ENCODE peak calls at places on chromosomes 7 and 10, in seven cellular contexts. W, I, M, X, P, C and D are unnamed samples.

GRCh38 chr7:43516581-43517342 is 66.1 kb upstream of the STK17A start:
- DNase-seq in M (peak), I (no peak), W (peak), C (no peak), X (no peak), P (no peak), D (peak)

GRCh38 chr10:91590904-91591791 is 41.7 kb downstream of the PPP1R3C start:
- DNase-seq in I (peak), X (no peak), C (peak), W (peak), M (no peak), P (peak), D (no peak)

GRCh38 chr7:136018104-136018503 is 40.9 kb upstream of the MTPN start:
- DNase-seq in P (peak), C (no peak), W (no peak), X (no peak), M (no peak), I (no peak), D (no peak)

GRCh38 chr7:124033807-124034753 is 1.2 kb upstream of the TMEM229A start:
- DNase-seq in W (no peak), I (no peak), P (no peak), M (no peak), X (no peak), C (no peak), D (no peak)

GRCh38 chr10:27349987-27350386 is 109.4 kb upstream of the ACBD5 start:
- DNase-seq in P (no peak), X (no peak), C (no peak), I (no peak), W (no peak), M (no peak), D (no peak)

GRCh38 chr7:51152801-51153200 is 163.8 kb downstream of the COBL start:
- DNase-seq in I (no peak), P (no peak), C (no peak), W (no peak), X (no peak), M (no peak), D (no peak)

GRCh38 chr7:77416621-77417371 is 647 bp upstream of the GSAP start:
- DNase-seq in X (no peak), W (no peak), I (no peak), C (no peak), M (no peak), P (no peak), D (no peak)

GRCh38 chr10:74282151-74282852 is 131.3 kb downstream of the ADK start:
- DNase-seq in X (no peak), C (peak), W (peak), I (peak), M (no peak), P (peak), D (no peak)

GRCh38 chr7:44307301-44307900 is 18.0 kb downstream of the CAMK2B start:
- DNase-seq in I (no peak), M (peak), C (peak), W (peak), P (peak), X (no peak), D (peak)

GRCh38 chr7:83588602-83589240 is 60.2 kb downstream of the SEMA3E start:
- DNase-seq in I (no peak), C (no peak), X (no peak), P (no peak), M (no peak), W (no peak), D (no peak)

GRCh38 chr7:13604178-13604577 is 385.3 kb downstream of the ETV1 start:
- DNase-seq in W (no peak), I (no peak), X (no peak), C (no peak), M (no peak), P (no peak), D (no peak)

GRCh38 chr10:91406322-91406721 is 3.8 kb upstream of the HECTD2 start:
- DNase-seq in I (no peak), P (no peak), W (no peak), C (no peak), M (no peak), X (no peak), D (no peak)

GRCh38 chr10:71719042-71719441 is 536 bp downstream of the C10orf105 start:
- DNase-seq in P (peak), C (no peak), W (no peak), X (no peak), M (no peak), I (no peak), D (no peak)

GRCh38 chr7:29971566-29972314 is 17.9 kb downstream of the SCRN1 start:
- DNase-seq in I (no peak), X (no peak), W (no peak), C (no peak), P (no peak), M (no peak), D (no peak)

GRCh38 chr10:85105614-85106013 is 777.2 kb downstream of the CCSER2 start:
- DNase-seq in X (no peak), I (no peak), C (no peak), W (no peak), P (no peak), M (no peak), D (no peak)

GRCh38 chr7:151299940-151300665 is 41.5 kb upstream of the NUB1 start:
- DNase-seq in X (no peak), C (no peak), M (no peak), I (no peak), P (no peak), W (no peak), D (no peak)

GRCh38 chr10:84845628-84846261 is 517.4 kb downstream of the CCSER2 start:
- DNase-seq in C (no peak), X (no peak), M (peak), I (no peak), P (no peak), W (no peak), D (peak)

GRCh38 chr10:4947635-4948596 is 15.3 kb upstream of the AKR1C1 start:
- DNase-seq in M (no peak), I (peak), X (no peak), W (peak), C (peak), P (peak), D (no peak)

GRCh38 chr7:158289231-158289630 is 298.4 kb downstream of the PTPRN2 start:
- DNase-seq in C (no peak), W (no peak), X (no peak), P (no peak), M (no peak), I (no peak), D (no peak)

GRCh38 chr7:92788559-92789183 is 47.7 kb downstream of the CDK6 start:
- DNase-seq in I (no peak), W (no peak), M (no peak), P (no peak), C (no peak), X (no peak), D (no peak)

GRCh38 chr10:96369890-96370574 is 11.2 kb upstream of the OPALIN start:
- DNase-seq in X (no peak), P (no peak), I (no peak), M (no peak), C (no peak), W (no peak), D (no peak)

GRCh38 chr7:19404912-19405329 is 259.7 kb upstream of the FERD3L start:
- DNase-seq in P (peak), X (no peak), W (peak), I (peak), M (peak), C (peak), D (no peak)

GRCh38 chr7:71244023-71244422 is 112.1 kb downstream of the GALNT17 start:
- DNase-seq in I (no peak), P (no peak), C (no peak), M (no peak), W (no peak), X (no peak), D (no peak)

GRCh38 chr10:132676193-132676891 is 109.6 kb downstream of the NKX6-2 start:
- DNase-seq in X (no peak), P (no peak), I (no peak), W (no peak), C (no peak), M (no peak), D (no peak)

GRCh38 chr10:13271552-13272163 is 28.2 kb downstream of the PHYH start:
- DNase-seq in I (no peak), M (no peak), P (no peak), X (peak), W (peak), C (no peak), D (peak)

GRCh38 chr7:28409716-28410627 is 2.3 kb upstream of the CREB5 start:
- DNase-seq in P (peak), M (no peak), X (no peak), C (no peak), I (no peak), W (peak), D (peak)

GRCh38 chr7:155486783-155487508 is 29.0 kb downstream of the EN2 start:
- DNase-seq in X (no peak), P (no peak), C (no peak), M (no peak), W (no peak), I (no peak), D (no peak)

GRCh38 chr10:27223964-27224363 is 16.6 kb downstream of the ACBD5 start:
- DNase-seq in M (peak), I (no peak), X (peak), C (no peak), W (peak), P (peak), D (peak)

GRCh38 chr7:140609646-140610045 is 31.0 kb downstream of the DENND2A start:
- DNase-seq in X (no peak), M (no peak), I (no peak), P (peak), W (peak), C (no peak), D (no peak)

GRCh38 chr10:42421812-42422211 is 216.6 kb downstream of the ZNF33B start:
- DNase-seq in W (no peak), C (no peak), I (no peak), X (no peak), M (no peak), P (no peak), D (no peak)

GRCh38 chr10:100148353-100149211 is 37.2 kb downstream of the ERLIN1 start:
- DNase-seq in M (no peak), X (no peak), W (peak), P (peak), C (peak), I (peak), D (peak)

GRCh38 chr10:71080381-71081228 is 131.8 kb upstream of the UNC5B start:
- DNase-seq in W (no peak), M (no peak), C (no peak), I (no peak), X (no peak), P (no peak), D (no peak)

GRCh38 chr7:124497209-124497608 is 268.4 kb downstream of the GPR37 start:
- DNase-seq in X (no peak), W (no peak), I (no peak), C (no peak), M (no peak), P (no peak), D (no peak)

GRCh38 chr10:124641282-124642075 is 102.7 kb downstream of the FAM53B start:
- DNase-seq in W (peak), P (peak), C (no peak), X (no peak), M (peak), I (no peak), D (peak)

GRCh38 chr7:137953692-137954470 is 48.0 kb downstream of the CREB3L2 start:
- DNase-seq in I (no peak), P (peak), W (peak), M (no peak), X (no peak), C (no peak), D (no peak)

GRCh38 chr7:99448855-99449254 is 10.1 kb downstream of the CPSF4 start:
- DNase-seq in C (no peak), W (no peak), I (no peak), X (no peak), M (no peak), P (no peak), D (no peak)

GRCh38 chr7:79612027-79612426 is 158.6 kb upstream of the MAGI2 start:
- DNase-seq in P (no peak), C (no peak), M (no peak), X (no peak), W (no peak), I (no peak), D (no peak)

GRCh38 chr10:59606551-59606961 is 103.1 kb downstream of the SLC16A9 start:
- DNase-seq in P (no peak), X (no peak), M (no peak), W (peak), I (peak), C (no peak), D (no peak)